ENCODE peak calls at places on chromosomes 11 and 22, in six cellular contexts. V is uterus; I is NCI-H2081; C is activated CD4-positive, alpha-beta T cell treated with anti-CD3 and anti-CD28 coated beads for 1 hour; M is AG10803; Y is RCC 7860. F is an unnamed sample.

GRCh38 chr22:36237462-36238347 is 1.6 kb downstream of the APOL2 start:
- DNase-seq in I (no peak), V (no peak), Y (no peak), C (no peak), M (peak; percentile 21), F (no peak)

GRCh38 chr11:121422675-121423074 is 29.4 kb upstream of the SORL1 start:
- DNase-seq in I (no peak), M (no peak), V (no peak), C (no peak), Y (no peak), F (no peak)

GRCh38 chr11:12234216-12234615 is 123.8 kb downstream of the MICAL2 start:
- DNase-seq in Y (no peak), V (no peak), C (no peak), I (no peak), M (no peak), F (no peak)

GRCh38 chr11:27717801-27718229 is 17.6 kb upstream of the BDNF start:
- DNase-seq in C (no peak), V (no peak), M (no peak), Y (no peak), I (peak; percentile 24), F (peak; percentile 32)

GRCh38 chr11:69473520-69473894 is 8.0 kb upstream of the LINC01488 start:
- DNase-seq in I (no peak), V (no peak), M (no peak), Y (no peak), C (no peak), F (no peak)

GRCh38 chr11:113162590-113162961 is 151.8 kb upstream of the TTC12 start:
- DNase-seq in V (no peak), I (peak; percentile 91), M (no peak), C (no peak), Y (no peak), F (no peak)

GRCh38 chr11:112999518-112999917 is 38.3 kb downstream of the NCAM1 start:
- DNase-seq in Y (no peak), M (no peak), C (no peak), V (no peak), I (peak; percentile 92), F (peak; percentile 56)

GRCh38 chr11:66953431-66953833 is 4.8 kb downstream of the PC start:
- DNase-seq in C (no peak), Y (no peak), M (no peak), I (no peak), V (no peak), F (no peak)

GRCh38 chr22:20087319-20088262 is 7.5 kb downstream of the DGCR8 start:
- DNase-seq in M (no peak), C (no peak), V (no peak), I (no peak), Y (no peak), F (no peak)

GRCh38 chr11:126146454-126147192 is 64.8 kb downstream of the RPUSD4 start:
- DNase-seq in I (peak; percentile 80), M (no peak), Y (peak; percentile 17), V (no peak), C (no peak), F (peak; percentile 80)

GRCh38 chr11:77058900-77059299 is 7.9 kb upstream of the CAPN5 start:
- DNase-seq in C (no peak), I (no peak), V (no peak), M (no peak), Y (no peak), F (no peak)

GRCh38 chr11:129077191-129077590 is 114.9 kb downstream of the ARHGAP32 start:
- DNase-seq in Y (no peak), C (no peak), M (no peak), I (peak; percentile 76), V (no peak), F (peak; percentile 66)

GRCh38 chr11:111308140-111308539 is 9.8 kb downstream of the POU2AF3 start:
- DNase-seq in C (no peak), I (peak; percentile 99), Y (no peak), V (no peak), M (no peak), F (peak; percentile 90)

GRCh38 chr11:78312712-78313111 is 104.9 kb downstream of the GAB2 start:
- DNase-seq in V (no peak), I (no peak), Y (no peak), C (no peak), M (no peak), F (no peak)

GRCh38 chr11:12241401-12241800 is 131.0 kb downstream of the MICAL2 start:
- DNase-seq in M (no peak), C (no peak), V (no peak), I (peak; percentile 81), Y (no peak), F (peak; percentile 60)

GRCh38 chr11:118938491-118939411 is 13.0 kb upstream of the BCL9L start:
- DNase-seq in Y (peak; percentile 97), V (no peak), C (no peak), M (peak; percentile 82), I (no peak), F (no peak)

GRCh38 chr11:79219186-79220045 is 221.4 kb downstream of the TENM4 start:
- DNase-seq in Y (no peak), V (no peak), I (no peak), M (peak; percentile 28), C (no peak), F (no peak)

GRCh38 chr11:130042093-130042591 is 27.6 kb upstream of the APLP2 start:
- DNase-seq in Y (peak; percentile 85), C (no peak), V (no peak), M (peak; percentile 94), I (peak; percentile 56), F (peak; percentile 33)

GRCh38 chr11:3831378-3832239 is 9.2 kb downstream of the RHOG start:
- DNase-seq in C (no peak), V (no peak), M (no peak), Y (no peak), I (no peak), F (no peak)

GRCh38 chr11:116688202-116688540 is 84.6 kb downstream of the BUD13 start:
- DNase-seq in I (no peak), M (no peak), C (no peak), Y (no peak), V (no peak), F (no peak)

F was measured in NCI-H345.